ENCODE peak calls at places on chromosomes 6 and 20, in nine cellular contexts. X is nucleus accumbens; T is HEK293T; M is GM23338; B is cerebellum; C is iPS-NIHi11; G is stimulated activated naive CD8-positive, alpha-beta T cell treated with anti-CD3 and anti-CD28 coated beads, Interleukin-15, Interleukin-2, amounts not matched to agents 100 U/mL and 50 U/mL, for 24 hours; S is NCI-H1694 treated with DMSO at 0.1 percent for 48 hours; Z is NCI-H510A treated with DMSO at 0.1 percent for 48 hours. A is an unnamed sample.

GRCh38 chr6:56959938-56960337 is 5.0 kb downstream of the BEND6 start:
- DNase-seq in B (no peak), M (no peak), G (no peak), C (no peak), Z (no peak), T (no peak), S (no peak), X (no peak), A (no peak)

GRCh38 chr6:44304282-44305199 is 8.6 kb downstream of the AARS2 start:
- DNase-seq in T (peak), Z (peak), G (peak), B (peak), X (no peak), M (peak), C (peak), S (no peak), A (no peak)

GRCh38 chr6:161813156-161813555 is 539.3 kb upstream of the AGPAT4 start:
- DNase-seq in G (no peak), B (no peak), T (no peak), C (no peak), M (no peak), Z (no peak), S (no peak), X (no peak), A (no peak)

GRCh38 chr6:122715725-122716124 is 63.8 kb upstream of the FABP7 start:
- DNase-seq in Z (no peak), B (no peak), C (no peak), G (no peak), X (no peak), S (no peak), M (no peak), T (no peak), A (no peak)

GRCh38 chr6:123393333-123393732 is 243.4 kb downstream of the TRDN start:
- DNase-seq in B (no peak), S (peak), T (peak), X (no peak), M (peak), Z (peak), C (no peak), G (no peak), A (peak)

GRCh38 chr6:132687306-132687705 is 26.5 kb downstream of the VNN1 start:
- DNase-seq in Z (no peak), S (no peak), B (no peak), G (no peak), M (no peak), C (no peak), X (no peak), T (no peak), A (no peak)

GRCh38 chr6:125099211-125100017 is 54.2 kb upstream of the TPD52L1 start:
- DNase-seq in C (peak), B (peak), X (peak), T (peak), Z (peak), S (peak), G (peak), M (peak), A (no peak)

GRCh38 chr6:167407239-167408064 is 82.6 kb downstream of the TTLL2 start:
- DNase-seq in M (no peak), T (no peak), C (no peak), S (no peak), G (no peak), Z (no peak), X (no peak), B (no peak), A (no peak)

GRCh38 chr6:113772961-113773360 is 84.2 kb upstream of the MARCKS start:
- DNase-seq in C (no peak), S (no peak), G (no peak), M (no peak), X (no peak), B (no peak), T (no peak), Z (no peak), A (no peak)

GRCh38 chr20:1119128-1119505 is 715 bp downstream of the PSMF1 start:
- DNase-seq in B (no peak), X (no peak), M (no peak), T (no peak), C (no peak), S (no peak), Z (no peak), G (no peak), A (no peak)

GRCh38 chr6:169328112-169328801 is 74.6 kb upstream of the THBS2 start:
- DNase-seq in X (no peak), G (no peak), C (no peak), T (no peak), S (no peak), B (no peak), M (no peak), Z (no peak), A (no peak)

GRCh38 chr6:40722553-40723258 is 135.5 kb upstream of the LRFN2 start:
- DNase-seq in T (no peak), Z (no peak), M (no peak), C (no peak), S (no peak), B (no peak), X (no peak), G (no peak), A (no peak)

GRCh38 chr20:52242237-52243230 is 51.0 kb upstream of the ZFP64 start:
- DNase-seq in B (peak), M (peak), Z (peak), S (peak), G (no peak), C (peak), T (no peak), X (no peak), A (peak)

GRCh38 chr20:6086868-6087267 is 33.0 kb upstream of the LRRN4 start:
- DNase-seq in G (no peak), X (no peak), S (no peak), B (no peak), C (no peak), M (no peak), Z (no peak), T (no peak), A (no peak)

GRCh38 chr20:14295812-14296211 is 41.6 kb downstream of the FLRT3 start:
- DNase-seq in S (no peak), Z (no peak), T (no peak), X (no peak), B (no peak), M (no peak), C (no peak), G (no peak), A (no peak)

GRCh38 chr6:120056085-120056484 is 706.5 kb upstream of the MAN1A1 start:
- DNase-seq in S (no peak), X (no peak), T (peak), B (no peak), G (no peak), Z (no peak), M (peak), C (peak), A (no peak)

GRCh38 chr6:14883921-14884320 is 361.9 kb upstream of the JARID2 start:
- DNase-seq in C (peak), X (no peak), M (peak), S (no peak), G (no peak), Z (peak), T (peak), B (no peak), A (no peak)